ENCODE peak calls at places on chromosomes 1 and 21, in eight cellular contexts. R is astrocyte of the spinal cord; G is NT2/D1; V is NCI-H187; Q is activated naive CD4-positive, alpha-beta T cell; M is nucleus accumbens; B is GM12865; I is putamen. D is an unnamed sample.

GRCh38 chr1:206544562-206545257 is 37.4 kb downstream of the RASSF5 start:
- DNase-seq in M (peak), I (no peak), B (peak), V (peak), G (peak), R (peak), Q (peak), D (peak)

GRCh38 chr1:244628719-244629299 is 24.1 kb upstream of the DESI2 start:
- DNase-seq in B (no peak), V (no peak), M (no peak), I (no peak), G (no peak), Q (no peak), R (no peak), D (no peak)

GRCh38 chr1:55421317-55421716 is 206.2 kb upstream of the USP24 start:
- DNase-seq in V (no peak), M (no peak), Q (no peak), I (no peak), R (no peak), G (no peak), B (no peak), D (no peak)

GRCh38 chr1:176878750-176879536 is 285.6 kb downstream of the ASTN1 start:
- DNase-seq in B (no peak), V (no peak), Q (no peak), I (no peak), G (peak), R (no peak), M (no peak), D (no peak)

GRCh38 chr1:116881879-116882520 is 27.7 kb upstream of the PTGFRN start:
- DNase-seq in Q (no peak), G (peak), M (no peak), V (no peak), B (peak), I (peak), R (peak), D (no peak)

GRCh38 chr1:227315500-227316346 is 2.6 kb downstream of the CDC42BPA start:
- DNase-seq in V (no peak), Q (no peak), B (no peak), M (no peak), R (peak), I (peak), G (no peak), D (no peak)

GRCh38 chr1:67892451-67893125 is 59.3 kb upstream of the GNG12 start:
- DNase-seq in G (peak), I (no peak), V (no peak), Q (no peak), B (no peak), M (no peak), R (peak), D (no peak)

GRCh38 chr1:231799363-231799986 is 172.9 kb downstream of the DISC1 start:
- DNase-seq in G (no peak), V (no peak), I (no peak), Q (no peak), R (no peak), M (no peak), B (no peak), D (no peak)

GRCh38 chr21:45902292-45902995 is 79.1 kb upstream of the COL6A1 start:
- DNase-seq in R (no peak), M (no peak), I (no peak), B (no peak), Q (no peak), G (no peak), V (no peak), D (no peak)

GRCh38 chr21:45415943-45416611 is 11.1 kb downstream of the COL18A1 start:
- DNase-seq in V (no peak), R (no peak), Q (no peak), B (no peak), I (no peak), M (no peak), G (no peak), D (no peak)

GRCh38 chr21:15029077-15029476 is 35.7 kb downstream of the NRIP1 start:
- DNase-seq in I (no peak), G (no peak), M (no peak), B (no peak), Q (no peak), R (no peak), V (no peak), D (no peak)

GRCh38 chr1:30130106-30130505 is 593.3 kb downstream of the MATN1 start:
- DNase-seq in R (no peak), V (no peak), I (no peak), Q (no peak), B (no peak), M (peak), G (no peak), D (no peak)

D was measured in D721Med.